ENCODE peak calls at places on chromosomes 16 and 17, in four cellular contexts. H, Q, L and R are unnamed samples.

GRCh38 chr17:27473748-27474609 is 17.7 kb downstream of the KSR1 start:
- DNase-seq in L (no peak), Q (no peak), H (no peak), R (peak)

GRCh38 chr17:30290696-30291570 is 811 bp downstream of the BLMH start:
- DNase-seq in Q (peak), H (peak), L (peak), R (peak)

GRCh38 chr17:601462-602303 is 113.0 kb downstream of the VPS53 start:
- DNase-seq in Q (no peak), L (no peak), H (no peak), R (no peak)

GRCh38 chr17:41710472-41711090 is 1.6 kb upstream of the GAST start:
- DNase-seq in Q (no peak), L (peak), H (peak), R (no peak)

GRCh38 chr16:17379121-17379571 is 91.6 kb downstream of the XYLT1 start:
- DNase-seq in L (no peak), Q (no peak), H (no peak), R (peak)

GRCh38 chr16:89217388-89218191 is at the start of gene ZNF778:
- DNase-seq in H (peak), L (peak), Q (peak), R (peak)

GRCh38 chr16:10740845-10741208 is 2.8 kb upstream of the NUBP1 start:
- DNase-seq in H (no peak), L (no peak), Q (no peak), R (no peak)

GRCh38 chr16:54510619-54511018 is 224.0 kb upstream of the IRX3 start:
- DNase-seq in H (no peak), L (no peak), Q (no peak), R (no peak)

GRCh38 chr16:84103678-84104077 is 13.1 kb downstream of the MBTPS1 start:
- DNase-seq in H (no peak), Q (no peak), L (no peak), R (no peak)

GRCh38 chr17:40063034-40063765 is 435 bp downstream of the THRA start:
- DNase-seq in H (peak), L (no peak), Q (peak), R (peak)

GRCh38 chr16:16052916-16053315 is 103.5 kb downstream of the ABCC1 start:
- DNase-seq in L (no peak), Q (no peak), H (no peak), R (no peak)

GRCh38 chr16:72284042-72284789 is 112.3 kb upstream of the PMFBP1 start:
- DNase-seq in H (no peak), L (no peak), Q (no peak), R (no peak)

GRCh38 chr17:2624292-2624731 is 30.9 kb downstream of the PAFAH1B1 start:
- DNase-seq in Q (no peak), L (no peak), H (no peak), R (no peak)

GRCh38 chr17:8253801-8254200 is 4.7 kb downstream of the PFAS start:
- DNase-seq in H (no peak), L (no peak), Q (no peak), R (peak)

GRCh38 chr17:75346906-75347305 is 57.7 kb upstream of the SLC25A19 start:
- DNase-seq in H (no peak), Q (no peak), L (no peak), R (peak)

GRCh38 chr17:17663160-17664072 is 17.8 kb upstream of the RAI1 start:
- DNase-seq in L (peak), H (peak), Q (peak), R (peak)

GRCh38 chr16:58032710-58033293 is 7.2 kb downstream of the MMP15 start:
- DNase-seq in Q (no peak), H (peak), L (no peak), R (peak)

GRCh38 chr17:27873746-27874145 is 19.4 kb downstream of the LYRM9 start:
- DNase-seq in H (no peak), Q (no peak), L (no peak), R (no peak)

GRCh38 chr16:68575082-68575481 is 36.0 kb downstream of the ZFP90 start:
- DNase-seq in H (no peak), L (no peak), Q (no peak), R (no peak)

GRCh38 chr17:77834170-77835115 is 124.1 kb upstream of the TNRC6C start:
- DNase-seq in Q (no peak), H (no peak), L (no peak), R (peak)

GRCh38 chr16:68311316-68311620 is 449 bp downstream of the PRMT7 start:
- DNase-seq in H (no peak), L (peak), Q (no peak), R (no peak)

GRCh38 chr17:45908460-45908859 is 14.1 kb downstream of the MAPT start:
- DNase-seq in L (no peak), H (no peak), Q (no peak), R (no peak)

GRCh38 chr16:72172105-72173034 is at the start of gene PMFBP1:
- DNase-seq in Q (no peak), L (no peak), H (no peak), R (no peak)

GRCh38 chr16:22360963-22361659 is 13.3 kb downstream of the CDR2 start:
- DNase-seq in H (no peak), Q (no peak), L (no peak), R (no peak)

GRCh38 chr17:82399030-82399429 is 19.1 kb upstream of the HEXD start:
- DNase-seq in L (no peak), H (peak), Q (no peak), R (peak)

GRCh38 chr17:20066253-20066652 is 57.1 kb downstream of the SPECC1 start:
- DNase-seq in L (no peak), Q (no peak), H (no peak), R (no peak)

GRCh38 chr17:42132941-42133340 is 10.3 kb downstream of the HSPB9 start:
- DNase-seq in L (no peak), H (peak), Q (no peak), R (no peak)

GRCh38 chr16:57042157-57043111 is 49.9 kb upstream of the CPNE2 start:
- DNase-seq in L (no peak), Q (no peak), H (no peak), R (no peak)

GRCh38 chr17:81556175-81556691 is 4.1 kb upstream of the FAAP100 start:
- DNase-seq in L (no peak), Q (no peak), H (no peak), R (no peak)

GRCh38 chr16:69132424-69133252 is at the start of the genes CHTF8 and UTP4:
- DNase-seq in Q (peak), H (peak), L (peak), R (peak)

GRCh38 chr17:51423421-51424160 is 163.2 kb downstream of the UTP18 start:
- DNase-seq in H (no peak), L (no peak), Q (no peak), R (no peak)

GRCh38 chr16:4488486-4488967 is 12.3 kb downstream of the HMOX2 start:
- DNase-seq in Q (no peak), H (no peak), L (no peak), R (no peak)

GRCh38 chr16:70740919-70741778 is 55.3 kb upstream of the MTSS2 start:
- DNase-seq in L (no peak), H (no peak), Q (no peak), R (no peak)

GRCh38 chr16:22789281-22789945 is 24.5 kb upstream of the HS3ST2 start:
- DNase-seq in L (no peak), Q (no peak), H (no peak), R (no peak)

GRCh38 chr16:27314986-27315332 is 1.2 kb downstream of the IL4R start:
- DNase-seq in Q (no peak), H (no peak), L (no peak), R (no peak)

GRCh38 chr17:80169784-80170500 is at the start of gene CARD14:
- DNase-seq in Q (no peak), H (no peak), L (no peak), R (no peak)

GRCh38 chr16:29124828-29125227 is 140.0 kb downstream of the LAT start:
- DNase-seq in H (no peak), L (no peak), Q (no peak), R (no peak)

GRCh38 chr16:53358884-53359283 is 75.4 kb upstream of the RBL2 start:
- DNase-seq in H (no peak), L (no peak), Q (no peak), R (no peak)